ENCODE peak calls at places on chromosomes 4 and X, in six cellular contexts. One of them, this sample, is unnamed.

GRCh38 chrX:46819136-46819535 is 17.7 kb upstream of the RP2 start:
- DNase-seq in RPMI7951: peak; percentile 75
- DNase-seq in HCT116: no peak
- DNase-seq in AG09319: no peak
- DNase-seq in stimulated activated CD4-positive, alpha-beta T cell treated with anti-CD3 and anti-CD28 coated beads, Interleukin-1b, Interleukin-23, amount 100 ng/mL, for 1 hour: no peak
- DNase-seq in NAMALWA: no peak
- DNase-seq in this sample: no peak

GRCh38 chrX:105101378-105101777 is 119.1 kb downstream of the TEX13A start:
- DNase-seq in stimulated activated CD4-positive, alpha-beta T cell treated with anti-CD3 and anti-CD28 coated beads, Interleukin-1b, Interleukin-23, amount 100 ng/mL, for 1 hour: no peak
- DNase-seq in RPMI7951: no peak
- DNase-seq in AG09319: no peak
- DNase-seq in HCT116: no peak
- DNase-seq in NAMALWA: no peak
- DNase-seq in this sample: peak; percentile 21

GRCh38 chrX:16897445-16897844 is 27.3 kb upstream of the RBBP7 start:
- DNase-seq in AG09319: no peak
- DNase-seq in stimulated activated CD4-positive, alpha-beta T cell treated with anti-CD3 and anti-CD28 coated beads, Interleukin-1b, Interleukin-23, amount 100 ng/mL, for 1 hour: no peak
- DNase-seq in HCT116: no peak
- DNase-seq in NAMALWA: no peak
- DNase-seq in RPMI7951: no peak
- DNase-seq in this sample: no peak

GRCh38 chr4:86302242-86302641 is 57.6 kb downstream of the MAPK10 start:
- DNase-seq in RPMI7951: no peak
- DNase-seq in stimulated activated CD4-positive, alpha-beta T cell treated with anti-CD3 and anti-CD28 coated beads, Interleukin-1b, Interleukin-23, amount 100 ng/mL, for 1 hour: no peak
- DNase-seq in HCT116: no peak
- DNase-seq in NAMALWA: peak; percentile 56
- DNase-seq in AG09319: no peak
- DNase-seq in this sample: peak; percentile 57

GRCh38 chrX:41781500-41781899 is 57.5 kb downstream of the GPR82 start:
- DNase-seq in AG09319: peak; percentile 14
- DNase-seq in HCT116: peak; percentile 31
- DNase-seq in stimulated activated CD4-positive, alpha-beta T cell treated with anti-CD3 and anti-CD28 coated beads, Interleukin-1b, Interleukin-23, amount 100 ng/mL, for 1 hour: no peak
- DNase-seq in RPMI7951: peak; percentile 26
- DNase-seq in NAMALWA: peak; percentile 54
- DNase-seq in this sample: peak; percentile 58

GRCh38 chr4:155946486-155946885 is 7.2 kb downstream of the CTSO start:
- DNase-seq in RPMI7951: peak; percentile 64
- DNase-seq in stimulated activated CD4-positive, alpha-beta T cell treated with anti-CD3 and anti-CD28 coated beads, Interleukin-1b, Interleukin-23, amount 100 ng/mL, for 1 hour: no peak
- DNase-seq in HCT116: no peak
- DNase-seq in AG09319: no peak
- DNase-seq in NAMALWA: no peak
- DNase-seq in this sample: no peak

GRCh38 chr4:177356191-177356590 is 46.5 kb downstream of the NEIL3 start:
- DNase-seq in HCT116: no peak
- DNase-seq in AG09319: no peak
- DNase-seq in NAMALWA: no peak
- DNase-seq in RPMI7951: no peak
- DNase-seq in stimulated activated CD4-positive, alpha-beta T cell treated with anti-CD3 and anti-CD28 coated beads, Interleukin-1b, Interleukin-23, amount 100 ng/mL, for 1 hour: no peak
- DNase-seq in this sample: no peak

GRCh38 chrX:12447448-12448154 is 309.3 kb downstream of the FRMPD4 start:
- DNase-seq in NAMALWA: no peak
- DNase-seq in AG09319: peak; percentile 15
- DNase-seq in stimulated activated CD4-positive, alpha-beta T cell treated with anti-CD3 and anti-CD28 coated beads, Interleukin-1b, Interleukin-23, amount 100 ng/mL, for 1 hour: no peak
- DNase-seq in HCT116: no peak
- DNase-seq in RPMI7951: peak; percentile 77
- DNase-seq in this sample: no peak

GRCh38 chr4:69910016-69910782 is 20.7 kb upstream of the CSN1S1 start:
- DNase-seq in HCT116: no peak
- DNase-seq in stimulated activated CD4-positive, alpha-beta T cell treated with anti-CD3 and anti-CD28 coated beads, Interleukin-1b, Interleukin-23, amount 100 ng/mL, for 1 hour: no peak
- DNase-seq in AG09319: peak; percentile 16
- DNase-seq in NAMALWA: no peak
- DNase-seq in RPMI7951: no peak
- DNase-seq in this sample: peak; percentile 25

GRCh38 chr4:8379771-8380170 is 60.8 kb downstream of the ACOX3 start:
- DNase-seq in NAMALWA: no peak
- DNase-seq in stimulated activated CD4-positive, alpha-beta T cell treated with anti-CD3 and anti-CD28 coated beads, Interleukin-1b, Interleukin-23, amount 100 ng/mL, for 1 hour: no peak
- DNase-seq in RPMI7951: no peak
- DNase-seq in AG09319: no peak
- DNase-seq in HCT116: no peak
- DNase-seq in this sample: no peak

GRCh38 chrX:73562458-73562857 is 539 bp upstream of the CHIC1 start:
- DNase-seq in NAMALWA: no peak
- DNase-seq in HCT116: no peak
- DNase-seq in stimulated activated CD4-positive, alpha-beta T cell treated with anti-CD3 and anti-CD28 coated beads, Interleukin-1b, Interleukin-23, amount 100 ng/mL, for 1 hour: no peak
- DNase-seq in AG09319: no peak
- DNase-seq in RPMI7951: no peak
- DNase-seq in this sample: peak; percentile 0

GRCh38 chr4:140130677-140131076 is 23.3 kb downstream of the MAML3 start:
- DNase-seq in stimulated activated CD4-positive, alpha-beta T cell treated with anti-CD3 and anti-CD28 coated beads, Interleukin-1b, Interleukin-23, amount 100 ng/mL, for 1 hour: no peak
- DNase-seq in HCT116: peak; percentile 81
- DNase-seq in AG09319: no peak
- DNase-seq in RPMI7951: peak; percentile 41
- DNase-seq in NAMALWA: no peak
- DNase-seq in this sample: no peak

GRCh38 chr4:8917868-8918783 is 46.5 kb upstream of the HMX1 start:
- DNase-seq in HCT116: peak; percentile 38
- DNase-seq in AG09319: no peak
- DNase-seq in NAMALWA: peak; percentile 82
- DNase-seq in RPMI7951: peak; percentile 22
- DNase-seq in stimulated activated CD4-positive, alpha-beta T cell treated with anti-CD3 and anti-CD28 coated beads, Interleukin-1b, Interleukin-23, amount 100 ng/mL, for 1 hour: peak; percentile 54
- DNase-seq in this sample: peak; percentile 52

GRCh38 chrX:18995216-18995615 is 11.3 kb upstream of the PHKA2 start:
- DNase-seq in stimulated activated CD4-positive, alpha-beta T cell treated with anti-CD3 and anti-CD28 coated beads, Interleukin-1b, Interleukin-23, amount 100 ng/mL, for 1 hour: no peak
- DNase-seq in AG09319: no peak
- DNase-seq in RPMI7951: peak; percentile 36
- DNase-seq in HCT116: no peak
- DNase-seq in NAMALWA: no peak
- DNase-seq in this sample: no peak

GRCh38 chr4:176927664-176928063 is 134.9 kb upstream of the VEGFC start:
- DNase-seq in NAMALWA: no peak
- DNase-seq in HCT116: no peak
- DNase-seq in RPMI7951: peak; percentile 82
- DNase-seq in stimulated activated CD4-positive, alpha-beta T cell treated with anti-CD3 and anti-CD28 coated beads, Interleukin-1b, Interleukin-23, amount 100 ng/mL, for 1 hour: no peak
- DNase-seq in AG09319: peak; percentile 80
- DNase-seq in this sample: no peak

GRCh38 chr4:150078996-150079581 is 844 bp downstream of the DCLK2 start:
- DNase-seq in RPMI7951: peak; percentile 50
- DNase-seq in NAMALWA: no peak
- DNase-seq in HCT116: no peak
- DNase-seq in stimulated activated CD4-positive, alpha-beta T cell treated with anti-CD3 and anti-CD28 coated beads, Interleukin-1b, Interleukin-23, amount 100 ng/mL, for 1 hour: no peak
- DNase-seq in AG09319: no peak
- DNase-seq in this sample: peak; percentile 46

GRCh38 chr4:180642732-180643131 is 1600.5 kb upstream of the TENM3 start:
- DNase-seq in AG09319: no peak
- DNase-seq in NAMALWA: no peak
- DNase-seq in RPMI7951: no peak
- DNase-seq in HCT116: no peak
- DNase-seq in stimulated activated CD4-positive, alpha-beta T cell treated with anti-CD3 and anti-CD28 coated beads, Interleukin-1b, Interleukin-23, amount 100 ng/mL, for 1 hour: no peak
- DNase-seq in this sample: no peak

GRCh38 chrX:115958687-115959359 is 211.7 kb upstream of the AGTR2 start:
- DNase-seq in NAMALWA: no peak
- DNase-seq in AG09319: no peak
- DNase-seq in RPMI7951: peak; percentile 40
- DNase-seq in stimulated activated CD4-positive, alpha-beta T cell treated with anti-CD3 and anti-CD28 coated beads, Interleukin-1b, Interleukin-23, amount 100 ng/mL, for 1 hour: no peak
- DNase-seq in HCT116: no peak
- DNase-seq in this sample: no peak

GRCh38 chr4:38430841-38431240 is 233.2 kb upstream of the KLF3 start:
- DNase-seq in AG09319: no peak
- DNase-seq in HCT116: no peak
- DNase-seq in RPMI7951: no peak
- DNase-seq in NAMALWA: no peak
- DNase-seq in stimulated activated CD4-positive, alpha-beta T cell treated with anti-CD3 and anti-CD28 coated beads, Interleukin-1b, Interleukin-23, amount 100 ng/mL, for 1 hour: no peak
- DNase-seq in this sample: no peak

GRCh38 chrX:9738146-9738545 is 27.5 kb downstream of the GPR143 start:
- DNase-seq in AG09319: no peak
- DNase-seq in HCT116: no peak
- DNase-seq in RPMI7951: no peak
- DNase-seq in NAMALWA: no peak
- DNase-seq in stimulated activated CD4-positive, alpha-beta T cell treated with anti-CD3 and anti-CD28 coated beads, Interleukin-1b, Interleukin-23, amount 100 ng/mL, for 1 hour: no peak
- DNase-seq in this sample: no peak

GRCh38 chr4:189117426-189117825 is 823.2 kb upstream of the FRG1 start:
- DNase-seq in RPMI7951: no peak
- DNase-seq in AG09319: no peak
- DNase-seq in HCT116: no peak
- DNase-seq in stimulated activated CD4-positive, alpha-beta T cell treated with anti-CD3 and anti-CD28 coated beads, Interleukin-1b, Interleukin-23, amount 100 ng/mL, for 1 hour: no peak
- DNase-seq in NAMALWA: no peak
- DNase-seq in this sample: no peak

GRCh38 chrX:63258144-63258543 is 93.0 kb downstream of the SPIN4 start:
- DNase-seq in RPMI7951: no peak
- DNase-seq in HCT116: no peak
- DNase-seq in NAMALWA: no peak
- DNase-seq in AG09319: no peak
- DNase-seq in stimulated activated CD4-positive, alpha-beta T cell treated with anti-CD3 and anti-CD28 coated beads, Interleukin-1b, Interleukin-23, amount 100 ng/mL, for 1 hour: no peak
- DNase-seq in this sample: no peak

GRCh38 chr4:11130195-11130975 is 298.3 kb downstream of the HS3ST1 start:
- DNase-seq in NAMALWA: no peak
- DNase-seq in stimulated activated CD4-positive, alpha-beta T cell treated with anti-CD3 and anti-CD28 coated beads, Interleukin-1b, Interleukin-23, amount 100 ng/mL, for 1 hour: no peak
- DNase-seq in RPMI7951: peak; percentile 33
- DNase-seq in HCT116: no peak
- DNase-seq in AG09319: no peak
- DNase-seq in this sample: no peak

GRCh38 chr4:83889802-83890201 is 353.9 kb downstream of the GPAT3 start:
- DNase-seq in NAMALWA: no peak
- DNase-seq in HCT116: peak; percentile 16
- DNase-seq in RPMI7951: peak; percentile 29
- DNase-seq in stimulated activated CD4-positive, alpha-beta T cell treated with anti-CD3 and anti-CD28 coated beads, Interleukin-1b, Interleukin-23, amount 100 ng/mL, for 1 hour: no peak
- DNase-seq in AG09319: no peak
- DNase-seq in this sample: no peak

GRCh38 chr4:76634239-76634638 is 199.2 kb downstream of the SHROOM3 start:
- DNase-seq in stimulated activated CD4-positive, alpha-beta T cell treated with anti-CD3 and anti-CD28 coated beads, Interleukin-1b, Interleukin-23, amount 100 ng/mL, for 1 hour: no peak
- DNase-seq in NAMALWA: no peak
- DNase-seq in HCT116: no peak
- DNase-seq in RPMI7951: peak; percentile 57
- DNase-seq in AG09319: peak; percentile 25
- DNase-seq in this sample: no peak

GRCh38 chr4:70722199-70722791 is 531 bp downstream of the RUFY3 start:
- DNase-seq in stimulated activated CD4-positive, alpha-beta T cell treated with anti-CD3 and anti-CD28 coated beads, Interleukin-1b, Interleukin-23, amount 100 ng/mL, for 1 hour: peak; percentile 12
- DNase-seq in NAMALWA: no peak
- DNase-seq in HCT116: no peak
- DNase-seq in RPMI7951: peak; percentile 74
- DNase-seq in AG09319: no peak
- DNase-seq in this sample: no peak

GRCh38 chr4:4575284-4576211 is 33.7 kb upstream of the STX18 start:
- DNase-seq in AG09319: no peak
- DNase-seq in NAMALWA: no peak
- DNase-seq in HCT116: peak; percentile 33
- DNase-seq in stimulated activated CD4-positive, alpha-beta T cell treated with anti-CD3 and anti-CD28 coated beads, Interleukin-1b, Interleukin-23, amount 100 ng/mL, for 1 hour: peak; percentile 38
- DNase-seq in RPMI7951: peak; percentile 68
- DNase-seq in this sample: peak; percentile 71

GRCh38 chrX:69221239-69222102 is 56.2 kb upstream of the PJA1 start:
- DNase-seq in AG09319: no peak
- DNase-seq in stimulated activated CD4-positive, alpha-beta T cell treated with anti-CD3 and anti-CD28 coated beads, Interleukin-1b, Interleukin-23, amount 100 ng/mL, for 1 hour: no peak
- DNase-seq in RPMI7951: no peak
- DNase-seq in NAMALWA: no peak
- DNase-seq in HCT116: no peak
- DNase-seq in this sample: no peak

GRCh38 chrX:151396042-151396826 is 772 bp upstream of the VMA21 start:
- DNase-seq in HCT116: no peak
- DNase-seq in NAMALWA: peak; percentile 73
- DNase-seq in AG09319: no peak
- DNase-seq in stimulated activated CD4-positive, alpha-beta T cell treated with anti-CD3 and anti-CD28 coated beads, Interleukin-1b, Interleukin-23, amount 100 ng/mL, for 1 hour: no peak
- DNase-seq in RPMI7951: peak; percentile 60
- DNase-seq in this sample: peak; percentile 59

GRCh38 chrX:86137071-86137470 is 11.2 kb upstream of the DACH2 start:
- DNase-seq in AG09319: no peak
- DNase-seq in RPMI7951: no peak
- DNase-seq in HCT116: no peak
- DNase-seq in NAMALWA: no peak
- DNase-seq in stimulated activated CD4-positive, alpha-beta T cell treated with anti-CD3 and anti-CD28 coated beads, Interleukin-1b, Interleukin-23, amount 100 ng/mL, for 1 hour: no peak
- DNase-seq in this sample: no peak

This sample was measured in GM12865.